ENCODE peak calls at places on chromosome 21, in seven cellular contexts. J is GM12878, G is WTC11, Q is K562, Z is HCT116, A is HepG2, N is H1. S is an unnamed sample.

GRCh38 chr21:37874904-37875780 is 41.1 kb downstream of the KCNJ6 start:
- DNase-seq in G (no peak), N (no peak), Q (no peak), Z (no peak), A (no peak), J (no peak), S (no peak)

GRCh38 chr21:38769253-38769780 is 36.4 kb upstream of the ETS2 start:
- DNase-seq in Z (no peak), Q (no peak), G (no peak), A (no peak), J (no peak), N (no peak), S (no peak)

GRCh38 chr21:28521932-28522826 is 470.5 kb downstream of the LTN1 start:
- DNase-seq in Z (no peak), G (no peak), J (no peak), A (no peak), Q (no peak), N (peak), S (no peak)

GRCh38 chr21:29486306-29486705 is 187.6 kb downstream of the BACH1 start:
- DNase-seq in A (no peak), G (no peak), N (no peak), J (no peak), Q (no peak), Z (no peak), S (no peak)

GRCh38 chr21:39610705-39611104 is 2.0 kb upstream of the B3GALT5 start:
- DNase-seq in A (peak), J (no peak), G (peak), N (peak), Z (no peak), Q (no peak), S (peak)

GRCh38 chr21:38282921-38283320 is 26.1 kb downstream of the KCNJ15 start:
- DNase-seq in A (no peak), Q (no peak), N (no peak), Z (no peak), G (no peak), J (no peak), S (no peak)

GRCh38 chr21:21860888-21861287 is 862.7 kb downstream of the NCAM2 start:
- DNase-seq in Q (no peak), G (no peak), A (no peak), Z (no peak), J (no peak), N (no peak), S (no peak)

GRCh38 chr21:37986751-37987399 is 70.6 kb upstream of the KCNJ6 start:
- DNase-seq in Z (no peak), G (no peak), Q (no peak), J (no peak), A (no peak), N (no peak), S (no peak)

GRCh38 chr21:17444828-17445227 is 68.0 kb upstream of the CXADR start:
- DNase-seq in J (no peak), Z (no peak), N (no peak), G (no peak), A (no peak), Q (no peak), S (no peak)

GRCh38 chr21:16842716-16843115 is 670.1 kb upstream of the CXADR start:
- DNase-seq in G (no peak), J (no peak), A (no peak), Q (no peak), N (no peak), Z (no peak), S (no peak)

GRCh38 chr21:21084179-21084578 is 86.0 kb downstream of the NCAM2 start:
- DNase-seq in J (no peak), Q (no peak), N (no peak), G (no peak), Z (no peak), A (no peak), S (no peak)

GRCh38 chr21:37557261-37557950 is 190.8 kb downstream of the DYRK1A start:
- DNase-seq in G (no peak), J (peak), Q (no peak), N (no peak), Z (no peak), A (peak), S (no peak)

GRCh38 chr21:37653201-37653600 is 263.1 kb downstream of the KCNJ6 start:
- DNase-seq in A (no peak), Q (no peak), J (no peak), N (no peak), Z (no peak), G (no peak), S (no peak)

GRCh38 chr21:37582613-37583012 is 216.0 kb downstream of the DYRK1A start:
- DNase-seq in Q (peak), A (peak), Z (peak), G (no peak), N (no peak), J (no peak), S (peak)

GRCh38 chr21:24076179-24076578 is 1531.1 kb downstream of the MRPL39 start:
- DNase-seq in A (no peak), Z (no peak), Q (no peak), N (no peak), G (no peak), J (no peak), S (no peak)

GRCh38 chr21:33751120-33751519 is 108.8 kb downstream of the ITSN1 start:
- DNase-seq in Q (no peak), J (no peak), A (no peak), N (no peak), Z (no peak), G (no peak), S (no peak)

GRCh38 chr21:31536138-31536537 is 123.4 kb upstream of the SOD1 start:
- DNase-seq in A (no peak), G (no peak), J (no peak), Q (no peak), Z (no peak), N (no peak), S (no peak)

GRCh38 chr21:44530221-44530902 is 9.6 kb downstream of the KRTAP10-1 start:
- DNase-seq in Q (no peak), J (no peak), N (no peak), Z (no peak), A (no peak), G (no peak), S (no peak)

GRCh38 chr21:26717146-26717739 is 128.0 kb downstream of the ADAMTS1 start:
- DNase-seq in J (no peak), N (no peak), A (no peak), Q (peak), Z (no peak), G (no peak), S (no peak)

GRCh38 chr21:29753216-29753615 is 186.6 kb downstream of the GRIK1 start:
- DNase-seq in J (no peak), A (no peak), Z (no peak), Q (no peak), N (no peak), G (no peak), S (no peak)

GRCh38 chr21:28337319-28337718 is 655.4 kb downstream of the LTN1 start:
- DNase-seq in Z (no peak), N (no peak), G (no peak), Q (no peak), A (peak), J (no peak), S (no peak)

GRCh38 chr21:37208056-37208705 is 59.0 kb downstream of the VPS26C start:
- DNase-seq in G (no peak), A (peak), J (peak), N (no peak), Z (no peak), Q (peak), S (no peak)

GRCh38 chr21:38267136-38267535 is 10.3 kb downstream of the KCNJ15 start:
- DNase-seq in N (no peak), G (no peak), A (no peak), Z (no peak), Q (no peak), J (no peak), S (no peak)

GRCh38 chr21:44815852-44816628 is 1.8 kb downstream of the SUMO3 start:
- DNase-seq in N (no peak), A (peak), G (no peak), Z (no peak), Q (no peak), J (no peak), S (no peak)

GRCh38 chr21:41709166-41709565 is 57.7 kb downstream of the RIPK4 start:
- DNase-seq in G (no peak), J (no peak), A (no peak), Z (no peak), N (no peak), Q (no peak), S (no peak)

GRCh38 chr21:41705546-41706262 is 61.1 kb downstream of the RIPK4 start:
- DNase-seq in Q (no peak), G (no peak), J (no peak), A (no peak), Z (no peak), N (no peak), S (no peak)

GRCh38 chr21:41706263-41706639 is 60.6 kb downstream of the RIPK4 start:
- DNase-seq in G (no peak), J (no peak), N (no peak), Z (no peak), A (no peak), Q (no peak), S (no peak)

GRCh38 chr21:41707231-41707988 is 59.4 kb downstream of the RIPK4 start:
- DNase-seq in Q (no peak), N (no peak), G (no peak), A (no peak), J (no peak), Z (peak), S (no peak)

GRCh38 chr21:41706678-41707077 is 60.2 kb downstream of the RIPK4 start:
- DNase-seq in G (no peak), J (no peak), Z (no peak), Q (peak), N (no peak), A (peak), S (no peak)
- TF ChIP-seq SP1 in G (no peak), J (no peak), Z (no peak), Q (no peak), N (no peak), A (no peak), S (no peak)

GRCh38 chr21:25670726-25671125 is 31.7 kb downstream of the JAM2 start:
- DNase-seq in Z (no peak), N (no peak), G (no peak), Q (no peak), A (no peak), J (no peak), S (no peak)
- TF ChIP-seq SP1 in Z (no peak), N (no peak), G (no peak), Q (no peak), A (no peak), J (no peak), S (no peak)

GRCh38 chr21:43343095-43343991 is 83.6 kb downstream of the SIK1 start:
- DNase-seq in Q (no peak), G (no peak), N (no peak), Z (no peak), A (peak), J (no peak), S (no peak)
- TF ChIP-seq SP1 in Q (no peak), G (no peak), N (no peak), Z (no peak), A (peak), J (no peak), S (no peak)

GRCh38 chr21:18608226-18608625 is 204.6 kb upstream of the TMPRSS15 start:
- DNase-seq in Q (no peak), N (no peak), Z (no peak), J (no peak), G (no peak), A (no peak), S (no peak)

GRCh38 chr21:18602711-18603110 is 199.1 kb upstream of the TMPRSS15 start:
- DNase-seq in N (no peak), Z (no peak), J (no peak), G (no peak), A (no peak), Q (no peak), S (no peak)

DNA sequence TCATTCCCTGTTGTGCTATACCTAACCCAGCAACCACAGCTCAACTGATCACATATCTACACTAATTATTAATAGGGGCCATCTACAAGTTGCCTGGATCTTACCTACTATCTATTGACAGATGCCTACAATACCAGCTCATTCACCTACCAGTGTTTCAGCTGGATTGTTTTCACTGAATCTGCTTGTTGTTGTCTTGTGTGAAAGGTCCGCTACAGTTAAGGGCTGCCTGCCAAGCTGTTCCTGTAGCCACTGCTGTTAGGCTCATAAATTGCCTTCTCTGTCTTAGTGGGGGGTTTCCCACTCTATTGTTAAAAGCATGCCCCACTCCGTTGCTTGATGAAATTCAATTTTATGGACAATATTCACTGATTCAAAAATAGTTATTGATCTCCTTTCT is 199.7 kb upstream of the TMPRSS15 start:
- DNase-seq in N (no peak), Z (no peak), J (no peak), G (no peak), Q (no peak), A (no peak), S (no peak)
- TF ChIP-seq SP1 in N (no peak), Z (no peak), J (no peak), G (no peak), Q (no peak), A (no peak), S (no peak)

GRCh38 chr21:14833221-14833620 is 231.6 kb downstream of the NRIP1 start:
- DNase-seq in G (no peak), Z (no peak), N (no peak), Q (no peak), J (no peak), A (no peak), S (no peak)

GRCh38 chr21:14825405-14826032 is 239.3 kb downstream of the NRIP1 start:
- DNase-seq in N (no peak), G (no peak), A (no peak), Q (no peak), Z (no peak), J (peak), S (no peak)

GRCh38 chr21:14826630-14827029 is 238.2 kb downstream of the NRIP1 start:
- DNase-seq in J (peak), A (no peak), N (no peak), Z (no peak), G (no peak), Q (no peak), S (no peak)

GRCh38 chr21:14833952-14834351 is 230.8 kb downstream of the NRIP1 start:
- DNase-seq in Z (no peak), N (no peak), G (no peak), A (no peak), J (no peak), Q (no peak), S (no peak)

DNA sequence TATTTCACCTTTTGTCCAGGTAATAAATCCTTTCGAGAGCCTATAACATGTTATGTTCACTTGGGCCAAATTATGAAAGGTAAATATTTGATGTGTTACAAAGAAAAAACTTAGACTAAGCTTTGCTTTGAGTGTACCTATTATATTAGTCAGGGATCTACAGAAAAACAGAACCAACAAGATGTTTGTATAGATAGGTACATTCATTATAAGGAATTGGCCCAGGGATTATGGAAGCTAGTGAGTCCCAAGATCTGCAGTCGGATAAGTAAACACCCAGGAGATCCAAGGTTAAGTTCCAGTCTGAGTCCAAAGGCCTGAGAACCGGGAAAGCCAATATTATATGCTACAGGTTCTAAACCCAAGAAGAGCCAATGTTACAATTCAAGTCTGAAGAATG is 234.5 kb downstream of the NRIP1 start:
- DNase-seq in A (no peak), Q (no peak), J (no peak), N (no peak), Z (no peak), G (no peak), S (no peak)
- TF ChIP-seq SP1 in A (no peak), Q (no peak), J (no peak), N (no peak), Z (no peak), G (no peak), S (no peak)

GRCh38 chr21:32710987-32711386 is 16.8 kb downstream of the SYNJ1 start:
- DNase-seq in A (no peak), Z (no peak), J (no peak), G (no peak), Q (no peak), N (no peak), S (no peak)

GRCh38 chr21:32708069-32708468 is 19.7 kb downstream of the SYNJ1 start:
- DNase-seq in N (no peak), Q (no peak), G (no peak), J (no peak), Z (no peak), A (no peak), S (no peak)

GRCh38 chr21:32712641-32713040 is 15.2 kb downstream of the SYNJ1 start:
- DNase-seq in G (no peak), J (no peak), Z (no peak), Q (no peak), N (no peak), A (no peak), S (no peak)

GRCh38 chr21:32712043-32712442 is 15.8 kb downstream of the SYNJ1 start:
- DNase-seq in G (no peak), N (no peak), J (peak), Z (no peak), Q (no peak), A (no peak), S (no peak)

DNA sequence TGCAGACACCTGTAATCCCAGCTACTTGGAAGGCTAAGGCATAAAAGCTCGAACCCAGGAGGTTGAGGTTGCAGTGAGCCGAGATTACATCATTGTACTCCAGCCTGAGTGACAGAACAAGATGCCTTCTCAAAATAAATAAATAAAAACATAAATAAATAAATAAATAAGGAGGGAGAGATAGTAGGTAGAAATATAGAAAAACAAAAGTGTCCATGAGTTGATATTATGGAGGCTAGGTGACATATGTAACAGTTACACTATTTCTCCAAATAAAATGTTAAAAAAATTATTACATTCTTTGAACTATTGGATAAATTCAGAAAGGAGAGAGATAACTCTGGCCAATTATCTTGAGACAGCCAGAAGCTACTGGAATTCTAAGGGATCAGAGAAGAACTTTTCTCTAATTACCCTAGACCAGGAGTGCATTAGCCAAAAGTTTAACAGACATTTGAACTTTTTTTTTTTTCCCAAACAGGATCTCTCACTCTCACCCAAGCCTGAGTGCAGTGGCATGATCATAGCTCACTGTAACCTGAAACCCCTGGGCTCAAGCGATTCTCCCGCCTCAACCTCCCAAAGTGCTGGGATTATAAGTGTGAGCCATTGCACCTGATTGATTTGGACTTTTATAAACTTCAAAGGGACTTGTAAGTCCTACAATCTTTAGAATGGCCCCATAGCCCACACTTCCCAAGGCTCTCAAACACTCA is 17.6 kb downstream of the SYNJ1 start:
- DNase-seq in N (no peak), Q (no peak), Z (no peak), G (no peak), A (no peak), J (no peak), S (no peak)
- TF ChIP-seq SP1 in N (no peak), Q (no peak), Z (no peak), G (no peak), A (no peak), J (no peak), S (no peak)

GRCh38 chr21:35053356-35054096 is 4.4 kb upstream of the RUNX1 start:
- DNase-seq in J (no peak), Q (no peak), G (no peak), A (peak), Z (no peak), N (no peak), S (no peak)
- TF ChIP-seq SP1 in J (no peak), Q (no peak), G (no peak), A (no peak), Z (no peak), N (no peak), S (no peak)

GRCh38 chr21:45973475-45974072 is 8.0 kb upstream of the COL6A1 start:
- DNase-seq in N (no peak), Z (peak), G (peak), Q (peak), J (no peak), A (peak), S (peak)

GRCh38 chr21:45972716-45973474 is 8.7 kb upstream of the COL6A1 start:
- DNase-seq in Z (no peak), Q (no peak), J (no peak), N (no peak), A (no peak), G (no peak), S (no peak)

GRCh38 chr21:45975017-45975595 is 6.5 kb upstream of the COL6A1 start:
- DNase-seq in G (peak), A (no peak), Q (no peak), Z (peak), J (no peak), N (no peak), S (no peak)

GRCh38 chr21:45972353-45972715 is 9.2 kb upstream of the COL6A1 start:
- DNase-seq in J (no peak), N (no peak), G (peak), Q (no peak), Z (no peak), A (no peak), S (no peak)

GRCh38 chr21:45974073-45975016 is 7.2 kb upstream of the COL6A1 start:
- DNase-seq in Z (peak), N (no peak), Q (peak), J (no peak), G (peak), A (no peak), S (peak)
- TF ChIP-seq SP1 in Z (no peak), N (no peak), Q (no peak), J (no peak), G (peak), A (no peak), S (no peak)

GRCh38 chr21:15809065-15809464 is 79.3 kb downstream of the USP25 start:
- DNase-seq in A (no peak), Q (no peak), Z (no peak), N (no peak), G (no peak), J (no peak), S (no peak)

GRCh38 chr21:15809818-15810217 is 80.0 kb downstream of the USP25 start:
- DNase-seq in A (no peak), N (no peak), G (no peak), J (no peak), Q (no peak), Z (no peak), S (no peak)

GRCh38 chr21:15801352-15801863 is 71.6 kb downstream of the USP25 start:
- DNase-seq in Q (no peak), Z (no peak), J (no peak), A (no peak), N (no peak), G (no peak), S (no peak)

GRCh38 chr21:15804247-15804985 is 74.6 kb downstream of the USP25 start:
- DNase-seq in Q (no peak), J (no peak), A (no peak), Z (no peak), G (no peak), N (no peak), S (no peak)
- TF ChIP-seq SP1 in Q (no peak), J (no peak), A (no peak), Z (no peak), G (no peak), N (no peak), S (no peak)

GRCh38 chr21:36135391-36136094 is 664 bp downstream of the CBR3 start:
- DNase-seq in N (no peak), A (no peak), J (no peak), Q (peak), Z (no peak), G (peak), S (peak)
- TF ChIP-seq SP1 in N (no peak), A (no peak), J (no peak), Q (no peak), Z (no peak), G (peak), S (no peak)